ENCODE peak calls at places on chromosomes 3 and 15, in five cellular contexts. K, T, Z, M and Y are unnamed samples.

GRCh38 chr15:52786436-52787122 is 3.6 kb downstream of the ONECUT1 start:
- DNase-seq in T (no peak), M (no peak), Z (no peak), K (peak), Y (no peak)

GRCh38 chr15:31328999-31329639 is 2.5 kb downstream of the KLF13 start:
- DNase-seq in M (no peak), T (peak), K (no peak), Z (peak), Y (peak)

GRCh38 chr3:40681658-40682055 is 156.9 kb downstream of the ZNF621 start:
- DNase-seq in T (no peak), K (no peak), Z (no peak), M (no peak), Y (no peak)

GRCh38 chr3:49751501-49751900 is 27.8 kb upstream of the GMPPB start:
- DNase-seq in M (no peak), T (no peak), K (no peak), Z (no peak), Y (no peak)

GRCh38 chr3:183895296-183895695 is 10.6 kb upstream of the PARL start:
- DNase-seq in K (peak), M (no peak), Z (peak), T (peak), Y (peak)

GRCh38 chr15:81939604-81940440 is 106.0 kb downstream of the MEX3B start:
- DNase-seq in M (no peak), Z (peak), K (peak), T (peak), Y (peak)

GRCh38 chr3:161851941-161852566 is 355.4 kb downstream of the OTOL1 start:
- DNase-seq in M (peak), T (peak), K (peak), Z (peak), Y (no peak)

GRCh38 chr15:94411279-94411678 is 179.9 kb downstream of the MCTP2 start:
- DNase-seq in M (no peak), T (no peak), K (no peak), Z (no peak), Y (no peak)

GRCh38 chr3:177199206-177199765 is 2.0 kb upstream of the TBL1XR1 start:
- DNase-seq in T (no peak), M (no peak), Z (no peak), K (no peak), Y (no peak)

GRCh38 chr15:93467327-93467726 is 378.3 kb upstream of the RGMA start:
- DNase-seq in K (no peak), M (no peak), Z (no peak), T (no peak), Y (no peak)

GRCh38 chr15:29566914-29567313 is 255.4 kb downstream of the TJP1 start:
- DNase-seq in M (no peak), Z (no peak), K (no peak), T (no peak), Y (no peak)

GRCh38 chr3:80014576-80014975 is 246.8 kb upstream of the ROBO1 start:
- DNase-seq in K (no peak), T (no peak), M (no peak), Z (no peak), Y (no peak)

GRCh38 chr15:100721758-100722550 is 119.6 kb downstream of the ASB7 start:
- DNase-seq in K (peak), M (no peak), Z (no peak), T (no peak), Y (peak)
- TF ChIP-seq POLR2AphosphoS5 in K (no peak), M (no peak), Z (peak), T (no peak), Y (no peak)

GRCh38 chr3:159829056-159829995 is 159.3 kb upstream of the IL12A start:
- DNase-seq in T (no peak), K (peak), M (no peak), Z (peak), Y (peak)
- TF ChIP-seq REST in T (no peak), K (no peak), M (no peak), Z (no peak), Y (no peak)

GRCh38 chr3:36894924-36895323 is 49.9 kb downstream of the TRANK1 start:
- DNase-seq in Z (no peak), K (no peak), T (no peak), M (peak), Y (no peak)

GRCh38 chr3:36892457-36893136 is 52.3 kb downstream of the TRANK1 start:
- DNase-seq in M (no peak), Z (no peak), T (no peak), K (no peak), Y (no peak)

GRCh38 chr3:36891651-36892268 is 53.1 kb downstream of the TRANK1 start:
- DNase-seq in Z (no peak), T (no peak), M (peak), K (no peak), Y (no peak)

GRCh38 chr3:36895488-36896409 is 49.1 kb downstream of the TRANK1 start:
- DNase-seq in T (no peak), M (no peak), Z (no peak), K (no peak), Y (no peak)

DNA sequence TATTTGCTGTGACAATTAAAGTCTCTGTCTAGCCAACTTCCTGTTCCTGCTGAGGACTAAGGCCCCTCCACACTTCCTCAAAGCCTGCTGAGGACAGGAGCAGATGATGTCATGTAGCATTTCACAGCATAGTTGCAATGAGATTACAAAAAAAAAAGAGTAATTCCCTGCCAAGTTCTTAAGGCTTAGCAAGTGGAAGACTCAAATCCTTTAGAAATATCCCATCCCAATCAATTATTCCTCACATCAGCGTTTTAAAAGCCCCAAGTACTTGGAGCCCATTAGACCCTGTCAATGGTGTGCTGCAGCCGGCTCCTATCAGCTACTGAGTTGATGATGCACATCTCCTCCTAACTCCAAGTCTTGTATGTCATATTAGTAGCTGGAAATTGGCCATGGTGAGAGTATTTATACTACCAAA is 51.7 kb downstream of the TRANK1 start:
- DNase-seq in M (no peak), Z (no peak), K (no peak), T (no peak), Y (peak)
- TF ChIP-seq GABPA in M (peak), Z (no peak), K (no peak), T (peak), Y (peak)

GRCh38 chr3:32991781-32992180 is 40.3 kb downstream of the CCR4 start:
- DNase-seq in Z (no peak), M (no peak), K (no peak), T (no peak), Y (no peak)
- TF ChIP-seq POLR2AphosphoS5 in Z (no peak), M (no peak), K (no peak), T (no peak), Y (no peak)

DNA sequence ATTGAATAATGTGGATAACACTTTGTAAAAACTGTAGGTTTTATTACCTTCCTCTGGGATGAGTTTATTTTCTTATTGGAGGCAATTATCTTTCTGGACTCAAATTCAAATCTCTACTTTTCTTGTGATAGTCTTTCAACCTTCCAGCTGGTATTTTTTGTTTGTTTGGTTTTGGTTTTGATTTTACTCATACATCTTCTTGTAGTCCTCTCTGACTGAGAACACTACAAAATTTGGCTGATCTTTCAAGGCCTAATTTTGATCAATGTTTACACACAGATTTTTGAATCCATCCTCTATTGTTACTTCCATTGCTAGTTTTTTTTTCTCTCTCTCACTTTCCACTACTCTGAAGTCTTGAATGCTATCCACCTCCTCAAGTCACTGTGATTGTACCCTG is 303.8 kb upstream of the NECTIN3 start:
- DNase-seq in Z (no peak), M (no peak), T (no peak), K (no peak), Y (no peak)
- TF ChIP-seq REST in Z (no peak), M (no peak), T (no peak), K (no peak), Y (no peak)

GRCh38 chr15:38614621-38615020 is 50.0 kb upstream of the RASGRP1 start:
- DNase-seq in M (no peak), K (no peak), Z (no peak), T (no peak), Y (no peak)
- TF ChIP-seq GABPA in M (no peak), K (no peak), Z (no peak), T (no peak), Y (no peak)

GRCh38 chr3:96059301-96059700 is 755.1 kb upstream of the EPHA6 start:
- DNase-seq in M (no peak), K (no peak), Z (no peak), T (no peak), Y (no peak)
- TF ChIP-seq POLR2AphosphoS5 in M (no peak), K (no peak), Z (no peak), T (no peak), Y (no peak)

DNA sequence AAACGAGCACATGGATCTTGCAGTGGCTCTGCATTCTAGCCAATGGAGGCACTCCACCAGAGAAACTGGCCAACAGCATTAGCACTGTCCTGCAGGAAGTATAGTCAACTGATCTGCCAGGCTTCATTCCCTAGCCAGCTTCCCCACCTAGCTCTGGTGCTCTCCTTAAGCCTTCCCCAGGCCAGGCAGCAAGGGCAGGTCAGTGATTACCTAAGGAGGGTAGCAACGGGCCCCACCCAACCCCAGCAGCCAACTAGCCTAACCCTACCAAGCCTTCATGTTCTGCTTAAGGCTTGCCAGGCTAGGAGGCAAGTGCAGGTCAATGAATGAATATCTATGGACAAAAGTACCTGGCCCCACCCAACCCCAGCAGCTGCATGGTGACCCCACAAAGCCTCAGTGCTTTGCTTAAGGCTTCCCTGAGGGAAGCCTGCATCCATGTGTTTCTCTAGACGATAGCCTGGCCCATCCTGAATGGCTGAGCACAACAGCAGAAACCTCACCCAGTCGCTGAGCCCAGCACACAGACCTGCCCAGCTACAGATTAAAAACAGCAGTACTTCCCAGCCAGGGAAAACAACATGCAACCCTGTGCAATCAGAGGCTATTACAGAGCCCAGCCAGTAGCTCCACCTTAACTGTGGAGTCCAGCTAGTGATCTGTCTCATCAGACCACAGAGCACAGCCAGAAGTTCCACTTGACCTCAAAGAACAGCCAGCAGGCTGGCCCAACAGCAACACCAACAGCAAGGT is 28.5 kb downstream of the THBS1 start:
- DNase-seq in K (no peak), Z (no peak), T (no peak), M (no peak), Y (no peak)
- TF ChIP-seq REST in K (no peak), Z (no peak), T (no peak), M (no peak), Y (no peak)